ENCODE peak calls at places on chromosomes 1 and 21, in nine cellular contexts. One of them, this sample, is unnamed.
A peak's percentile ranks its signal among the peaks of the same experiment; 100 is the strongest.

GRCh38 chr1:214603819-214604252 is 841 bp downstream of the CENPF start:
- DNase-seq in kidney: no peak
- DNase-seq in activated T-cell treated with anti-CD3 and anti-CD28 coated beads for 1 hour: no peak
- DNase-seq in activated CD4-positive, alpha-beta T cell treated with anti-CD3 and anti-CD28 coated beads for 48 hours: no peak
- DNase-seq in lower lobe of right lung: no peak
- DNase-seq in stimulated activated CD8-positive, alpha-beta memory T cell treated with anti-CD3 and anti-CD28 coated beads, Interleukin-4, amount 100 ng/mL, for 4 hours: no peak
- DNase-seq in AG20443: peak; percentile 8
- DNase-seq in heart right ventricle: no peak
- DNase-seq in Jurkat, Clone E6-1: no peak
- DNase-seq in this sample: no peak

GRCh38 chr1:244865028-244865371 is 657 bp upstream of the HNRNPU start:
- DNase-seq in activated CD4-positive, alpha-beta T cell treated with anti-CD3 and anti-CD28 coated beads for 48 hours: peak; percentile 58
- DNase-seq in Jurkat, Clone E6-1: no peak
- DNase-seq in heart right ventricle: peak; percentile 32
- DNase-seq in AG20443: peak; percentile 20
- DNase-seq in kidney: no peak
- DNase-seq in lower lobe of right lung: no peak
- DNase-seq in activated T-cell treated with anti-CD3 and anti-CD28 coated beads for 1 hour: peak; percentile 12
- DNase-seq in stimulated activated CD8-positive, alpha-beta memory T cell treated with anti-CD3 and anti-CD28 coated beads, Interleukin-4, amount 100 ng/mL, for 4 hours: no peak
- DNase-seq in this sample: no peak

GRCh38 chr1:177354247-177354646 is 183.5 kb downstream of the BRINP2 start:
- DNase-seq in lower lobe of right lung: no peak
- DNase-seq in heart right ventricle: no peak
- DNase-seq in stimulated activated CD8-positive, alpha-beta memory T cell treated with anti-CD3 and anti-CD28 coated beads, Interleukin-4, amount 100 ng/mL, for 4 hours: no peak
- DNase-seq in kidney: no peak
- DNase-seq in AG20443: no peak
- DNase-seq in Jurkat, Clone E6-1: no peak
- DNase-seq in activated T-cell treated with anti-CD3 and anti-CD28 coated beads for 1 hour: no peak
- DNase-seq in activated CD4-positive, alpha-beta T cell treated with anti-CD3 and anti-CD28 coated beads for 48 hours: no peak
- DNase-seq in this sample: no peak

GRCh38 chr1:11782127-11782708 is 20.2 kb downstream of the C1orf167 start:
- DNase-seq in Jurkat, Clone E6-1: no peak
- DNase-seq in kidney: no peak
- DNase-seq in heart right ventricle: no peak
- DNase-seq in stimulated activated CD8-positive, alpha-beta memory T cell treated with anti-CD3 and anti-CD28 coated beads, Interleukin-4, amount 100 ng/mL, for 4 hours: no peak
- DNase-seq in lower lobe of right lung: no peak
- DNase-seq in activated T-cell treated with anti-CD3 and anti-CD28 coated beads for 1 hour: no peak
- DNase-seq in activated CD4-positive, alpha-beta T cell treated with anti-CD3 and anti-CD28 coated beads for 48 hours: no peak
- DNase-seq in AG20443: no peak
- DNase-seq in this sample: no peak

GRCh38 chr1:80375662-80376061 is 1369.1 kb upstream of the ADGRL4 start:
- DNase-seq in AG20443: peak; percentile 73
- DNase-seq in kidney: no peak
- DNase-seq in activated T-cell treated with anti-CD3 and anti-CD28 coated beads for 1 hour: no peak
- DNase-seq in Jurkat, Clone E6-1: no peak
- DNase-seq in heart right ventricle: no peak
- DNase-seq in lower lobe of right lung: no peak
- DNase-seq in activated CD4-positive, alpha-beta T cell treated with anti-CD3 and anti-CD28 coated beads for 48 hours: no peak
- DNase-seq in stimulated activated CD8-positive, alpha-beta memory T cell treated with anti-CD3 and anti-CD28 coated beads, Interleukin-4, amount 100 ng/mL, for 4 hours: no peak
- DNase-seq in this sample: peak; percentile 68

GRCh38 chr1:17630048-17630830 is 90.7 kb downstream of the ARHGEF10L start:
- DNase-seq in stimulated activated CD8-positive, alpha-beta memory T cell treated with anti-CD3 and anti-CD28 coated beads, Interleukin-4, amount 100 ng/mL, for 4 hours: no peak
- DNase-seq in AG20443: peak; percentile 84
- DNase-seq in activated T-cell treated with anti-CD3 and anti-CD28 coated beads for 1 hour: no peak
- DNase-seq in Jurkat, Clone E6-1: no peak
- DNase-seq in lower lobe of right lung: peak; percentile 81
- DNase-seq in heart right ventricle: peak; percentile 68
- DNase-seq in kidney: no peak
- DNase-seq in activated CD4-positive, alpha-beta T cell treated with anti-CD3 and anti-CD28 coated beads for 48 hours: no peak
- DNase-seq in this sample: no peak

GRCh38 chr1:64516803-64517568 is 47.1 kb downstream of the CACHD1 start:
- DNase-seq in activated CD4-positive, alpha-beta T cell treated with anti-CD3 and anti-CD28 coated beads for 48 hours: no peak
- DNase-seq in heart right ventricle: no peak
- DNase-seq in activated T-cell treated with anti-CD3 and anti-CD28 coated beads for 1 hour: no peak
- DNase-seq in Jurkat, Clone E6-1: no peak
- DNase-seq in stimulated activated CD8-positive, alpha-beta memory T cell treated with anti-CD3 and anti-CD28 coated beads, Interleukin-4, amount 100 ng/mL, for 4 hours: no peak
- DNase-seq in lower lobe of right lung: no peak
- DNase-seq in AG20443: peak; percentile 65
- DNase-seq in kidney: no peak
- DNase-seq in this sample: peak; percentile 38

GRCh38 chr1:26019641-26020315 is 1.8 kb upstream of the EXTL1 start:
- DNase-seq in activated CD4-positive, alpha-beta T cell treated with anti-CD3 and anti-CD28 coated beads for 48 hours: no peak
- DNase-seq in lower lobe of right lung: no peak
- DNase-seq in activated T-cell treated with anti-CD3 and anti-CD28 coated beads for 1 hour: no peak
- DNase-seq in stimulated activated CD8-positive, alpha-beta memory T cell treated with anti-CD3 and anti-CD28 coated beads, Interleukin-4, amount 100 ng/mL, for 4 hours: no peak
- DNase-seq in heart right ventricle: no peak
- DNase-seq in kidney: no peak
- DNase-seq in Jurkat, Clone E6-1: no peak
- DNase-seq in AG20443: no peak
- DNase-seq in this sample: no peak

GRCh38 chr1:24894002-24894401 is 36.1 kb downstream of the RUNX3 start:
- DNase-seq in stimulated activated CD8-positive, alpha-beta memory T cell treated with anti-CD3 and anti-CD28 coated beads, Interleukin-4, amount 100 ng/mL, for 4 hours: no peak
- DNase-seq in kidney: no peak
- DNase-seq in heart right ventricle: no peak
- DNase-seq in AG20443: no peak
- DNase-seq in Jurkat, Clone E6-1: no peak
- DNase-seq in activated CD4-positive, alpha-beta T cell treated with anti-CD3 and anti-CD28 coated beads for 48 hours: peak; percentile 0
- DNase-seq in lower lobe of right lung: no peak
- DNase-seq in activated T-cell treated with anti-CD3 and anti-CD28 coated beads for 1 hour: no peak
- DNase-seq in this sample: no peak

GRCh38 chr1:203200059-203200553 is 13.6 kb upstream of the CHI3L1 start:
- DNase-seq in Jurkat, Clone E6-1: no peak
- DNase-seq in heart right ventricle: no peak
- DNase-seq in activated CD4-positive, alpha-beta T cell treated with anti-CD3 and anti-CD28 coated beads for 48 hours: no peak
- DNase-seq in activated T-cell treated with anti-CD3 and anti-CD28 coated beads for 1 hour: no peak
- DNase-seq in stimulated activated CD8-positive, alpha-beta memory T cell treated with anti-CD3 and anti-CD28 coated beads, Interleukin-4, amount 100 ng/mL, for 4 hours: no peak
- DNase-seq in kidney: no peak
- DNase-seq in AG20443: peak; percentile 72
- DNase-seq in lower lobe of right lung: no peak
- DNase-seq in this sample: no peak

GRCh38 chr21:45056505-45056904 is 17.9 kb upstream of the ADARB1 start:
- DNase-seq in stimulated activated CD8-positive, alpha-beta memory T cell treated with anti-CD3 and anti-CD28 coated beads, Interleukin-4, amount 100 ng/mL, for 4 hours: no peak
- DNase-seq in kidney: no peak
- DNase-seq in lower lobe of right lung: no peak
- DNase-seq in activated CD4-positive, alpha-beta T cell treated with anti-CD3 and anti-CD28 coated beads for 48 hours: no peak
- DNase-seq in Jurkat, Clone E6-1: no peak
- DNase-seq in heart right ventricle: peak; percentile 36
- DNase-seq in AG20443: no peak
- DNase-seq in activated T-cell treated with anti-CD3 and anti-CD28 coated beads for 1 hour: no peak
- DNase-seq in this sample: no peak

GRCh38 chr21:26117324-26117971 is 53.1 kb downstream of the APP start:
- DNase-seq in lower lobe of right lung: no peak
- DNase-seq in heart right ventricle: no peak
- DNase-seq in stimulated activated CD8-positive, alpha-beta memory T cell treated with anti-CD3 and anti-CD28 coated beads, Interleukin-4, amount 100 ng/mL, for 4 hours: no peak
- DNase-seq in kidney: no peak
- DNase-seq in activated T-cell treated with anti-CD3 and anti-CD28 coated beads for 1 hour: no peak
- DNase-seq in Jurkat, Clone E6-1: no peak
- DNase-seq in AG20443: peak; percentile 18
- DNase-seq in activated CD4-positive, alpha-beta T cell treated with anti-CD3 and anti-CD28 coated beads for 48 hours: no peak
- DNase-seq in this sample: no peak

GRCh38 chr1:26582836-26583460 is 53.4 kb downstream of the RPS6KA1 start:
- DNase-seq in AG20443: peak; percentile 79
- DNase-seq in activated T-cell treated with anti-CD3 and anti-CD28 coated beads for 1 hour: no peak
- DNase-seq in stimulated activated CD8-positive, alpha-beta memory T cell treated with anti-CD3 and anti-CD28 coated beads, Interleukin-4, amount 100 ng/mL, for 4 hours: peak; percentile 6
- DNase-seq in heart right ventricle: no peak
- DNase-seq in Jurkat, Clone E6-1: no peak
- DNase-seq in kidney: no peak
- DNase-seq in lower lobe of right lung: peak; percentile 74
- DNase-seq in activated CD4-positive, alpha-beta T cell treated with anti-CD3 and anti-CD28 coated beads for 48 hours: peak; percentile 92
- DNase-seq in this sample: peak; percentile 58

GRCh38 chr1:43934279-43934985 is 831 bp downstream of the ARTN start:
- DNase-seq in AG20443: peak; percentile 84
- DNase-seq in Jurkat, Clone E6-1: peak; percentile 34
- DNase-seq in stimulated activated CD8-positive, alpha-beta memory T cell treated with anti-CD3 and anti-CD28 coated beads, Interleukin-4, amount 100 ng/mL, for 4 hours: no peak
- DNase-seq in kidney: peak; percentile 82
- DNase-seq in activated T-cell treated with anti-CD3 and anti-CD28 coated beads for 1 hour: peak; percentile 34
- DNase-seq in lower lobe of right lung: peak; percentile 80
- DNase-seq in activated CD4-positive, alpha-beta T cell treated with anti-CD3 and anti-CD28 coated beads for 48 hours: peak; percentile 76
- DNase-seq in heart right ventricle: peak; percentile 44
- DNase-seq in this sample: peak; percentile 54